ENCODE peak calls at places on chromosome 20, in eight cellular contexts. K, H, J, U, A, B, M and O are unnamed samples.

GRCh38 chr20:63701051-63701328 is 4.5 kb downstream of the TNFRSF6B start:
- DNase-seq in K (no peak), H (no peak), J (no peak), U (no peak), A (no peak), B (no peak), M (no peak), O (no peak)

GRCh38 chr20:35820715-35821114 is 48.9 kb downstream of the PHF20 start:
- DNase-seq in K (peak), H (no peak), J (peak), U (no peak), A (peak), B (no peak), M (no peak), O (no peak)

GRCh38 chr20:6629564-6629963 is 137.9 kb upstream of the BMP2 start:
- DNase-seq in K (no peak), H (no peak), J (no peak), U (no peak), A (no peak), B (no peak), M (no peak), O (no peak)

GRCh38 chr20:19817017-19817416 is 59.0 kb downstream of the RIN2 start:
- DNase-seq in K (peak), H (no peak), J (peak), U (no peak), A (peak), B (no peak), M (peak), O (no peak)

GRCh38 chr20:63345328-63346100 is 15.6 kb downstream of the CHRNA4 start:
- DNase-seq in K (no peak), H (no peak), J (no peak), U (no peak), A (no peak), B (peak), M (no peak), O (no peak)

GRCh38 chr20:38330638-38331037 is 15.6 kb upstream of the LBP start:
- DNase-seq in K (no peak), H (no peak), J (no peak), U (no peak), A (no peak), B (no peak), M (peak), O (no peak)

GRCh38 chr20:48180637-48181036 is 395.4 kb upstream of the SULF2 start:
- DNase-seq in K (no peak), H (no peak), J (peak), U (no peak), A (no peak), B (no peak), M (peak), O (no peak)

GRCh38 chr20:59063358-59064213 is 21.0 kb upstream of the PRELID3B start:
- DNase-seq in K (peak), H (no peak), J (peak), U (no peak), A (peak), B (peak), M (no peak), O (no peak)

GRCh38 chr20:2242678-2243077 is 53.1 kb upstream of the TGM3 start:
- DNase-seq in K (no peak), H (no peak), J (no peak), U (no peak), A (no peak), B (no peak), M (no peak), O (no peak)

GRCh38 chr20:22679197-22679596 is 94.8 kb upstream of the FOXA2 start:
- DNase-seq in K (no peak), H (no peak), J (no peak), U (no peak), A (no peak), B (no peak), M (no peak), O (no peak)

GRCh38 chr20:22682381-22682780 is 98.0 kb upstream of the FOXA2 start:
- DNase-seq in K (no peak), H (no peak), J (no peak), U (no peak), A (no peak), B (no peak), M (no peak), O (no peak)

GRCh38 chr20:22680031-22680740 is 95.8 kb upstream of the FOXA2 start:
- DNase-seq in K (no peak), H (no peak), J (no peak), U (no peak), A (no peak), B (no peak), M (peak), O (no peak)

GRCh38 chr20:22684072-22684762 is 99.8 kb upstream of the FOXA2 start:
- DNase-seq in K (peak), H (peak), J (peak), U (peak), A (peak), B (peak), M (peak), O (peak)

GRCh38 chr20:22681591-22682248 is 97.3 kb upstream of the FOXA2 start:
- DNase-seq in K (no peak), H (no peak), J (no peak), U (no peak), A (no peak), B (no peak), M (no peak), O (no peak)
- H3K27ac ChIP-seq in K (no peak), H (no peak), J (no peak), U (no peak), A (no peak), B (no peak), M (no peak), O (no peak)

GRCh38 chr20:50713677-50714101 is 17.7 kb upstream of the PARD6B start:
- DNase-seq in K (peak), H (no peak), J (peak), U (peak), A (no peak), B (no peak), M (no peak), O (no peak)

GRCh38 chr20:50717974-50718761 is 13.2 kb upstream of the PARD6B start:
- DNase-seq in K (no peak), H (no peak), J (no peak), U (no peak), A (peak), B (no peak), M (no peak), O (no peak)

GRCh38 chr20:50716518-50716917 is 14.9 kb upstream of the PARD6B start:
- DNase-seq in K (no peak), H (no peak), J (no peak), U (no peak), A (no peak), B (no peak), M (no peak), O (no peak)

GRCh38 chr20:50717312-50717711 is 14.1 kb upstream of the PARD6B start:
- DNase-seq in K (no peak), H (no peak), J (no peak), U (no peak), A (no peak), B (no peak), M (no peak), O (no peak)

GRCh38 chr20:50715694-50716093 is 15.7 kb upstream of the PARD6B start:
- DNase-seq in K (no peak), H (no peak), J (no peak), U (no peak), A (no peak), B (no peak), M (no peak), O (no peak)
- H3K27ac ChIP-seq in K (no peak), H (peak), J (no peak), U (no peak), A (no peak), B (no peak), M (no peak), O (no peak)

GRCh38 chr20:57671072-57671391 is 38.8 kb downstream of the PMEPA1 start:
- DNase-seq in K (no peak), H (no peak), J (no peak), U (no peak), A (no peak), B (no peak), M (no peak), O (no peak)
- H3K27ac ChIP-seq in K (no peak), H (no peak), J (no peak), U (no peak), A (no peak), B (no peak), M (no peak), O (no peak)

GRCh38 chr20:50670126-50670862 is 21.0 kb downstream of the RIPOR3 start:
- DNase-seq in K (no peak), H (peak), J (peak), U (no peak), A (no peak), B (no peak), M (peak), O (no peak)
- H3K27ac ChIP-seq in K (no peak), H (peak), J (no peak), U (no peak), A (no peak), B (no peak), M (no peak), O (no peak)